ENCODE peak calls at places on chromosome 12, in four cellular contexts. One of them, this sample, is unnamed.

GRCh38 chr12:6773662-6774351 is 1.5 kb downstream of the LAG3 start:
- DNase-seq in brain microvascular endothelial cell: no peak
- DNase-seq in cardiac fibroblast: no peak
- DNase-seq in stomach: no peak
- DNase-seq in this sample: no peak

GRCh38 chr12:109737111-109737510 is 23.5 kb downstream of the FAM222A start:
- DNase-seq in cardiac fibroblast: no peak
- DNase-seq in stomach: peak; percentile 23
- DNase-seq in brain microvascular endothelial cell: no peak
- DNase-seq in this sample: no peak

GRCh38 chr12:106342397-106343212 is 14.9 kb upstream of the POLR3B start:
- DNase-seq in cardiac fibroblast: peak; percentile 81
- DNase-seq in brain microvascular endothelial cell: peak; percentile 59
- DNase-seq in stomach: peak; percentile 49
- DNase-seq in this sample: no peak

GRCh38 chr12:1830981-1831930 is 10.9 kb downstream of the LRTM2 start:
- DNase-seq in stomach: peak; percentile 93
- DNase-seq in cardiac fibroblast: peak; percentile 50
- DNase-seq in brain microvascular endothelial cell: peak; percentile 35
- DNase-seq in this sample: peak; percentile 87

GRCh38 chr12:110317921-110318320 is 36.9 kb downstream of the ATP2A2 start:
- DNase-seq in cardiac fibroblast: peak; percentile 82
- DNase-seq in brain microvascular endothelial cell: peak; percentile 39
- DNase-seq in stomach: no peak
- DNase-seq in this sample: no peak

GRCh38 chr12:113369391-113369790 is 11.0 kb downstream of the PLBD2 start:
- DNase-seq in brain microvascular endothelial cell: no peak
- DNase-seq in stomach: no peak
- DNase-seq in cardiac fibroblast: no peak
- DNase-seq in this sample: no peak

GRCh38 chr12:90978117-90978770 is 23.3 kb upstream of the CCER1 start:
- DNase-seq in stomach: no peak
- DNase-seq in brain microvascular endothelial cell: peak; percentile 28
- DNase-seq in cardiac fibroblast: peak; percentile 84
- DNase-seq in this sample: peak; percentile 39

GRCh38 chr12:4214912-4215861 is 58.4 kb upstream of the CCND2 start:
- DNase-seq in cardiac fibroblast: no peak
- DNase-seq in stomach: peak; percentile 44
- DNase-seq in brain microvascular endothelial cell: no peak
- DNase-seq in this sample: no peak

GRCh38 chr12:103560604-103561101 is 26.4 kb upstream of the STAB2 start:
- DNase-seq in cardiac fibroblast: peak; percentile 98
- DNase-seq in stomach: no peak
- DNase-seq in brain microvascular endothelial cell: peak; percentile 98
- DNase-seq in this sample: peak; percentile 26

GRCh38 chr12:8681129-8681902 is 16.5 kb upstream of the RIMKLB start:
- DNase-seq in brain microvascular endothelial cell: peak; percentile 62
- DNase-seq in stomach: no peak
- DNase-seq in cardiac fibroblast: peak; percentile 83
- DNase-seq in this sample: peak; percentile 36

GRCh38 chr12:121001060-121001459 is 15.2 kb downstream of the C12orf43 start:
- DNase-seq in stomach: no peak
- DNase-seq in cardiac fibroblast: no peak
- DNase-seq in brain microvascular endothelial cell: no peak
- DNase-seq in this sample: no peak

GRCh38 chr12:101697930-101698781 is 716 bp downstream of the CHPT1 start:
- DNase-seq in cardiac fibroblast: peak; percentile 47
- DNase-seq in stomach: peak; percentile 64
- DNase-seq in brain microvascular endothelial cell: peak; percentile 4
- DNase-seq in this sample: no peak

GRCh38 chr12:27682534-27682933 is 13.7 kb upstream of the REP15 start:
- DNase-seq in brain microvascular endothelial cell: peak; percentile 49
- DNase-seq in stomach: no peak
- DNase-seq in cardiac fibroblast: peak; percentile 66
- DNase-seq in this sample: no peak

GRCh38 chr12:32134144-32134888 is 27.7 kb downstream of the BICD1 start:
- DNase-seq in brain microvascular endothelial cell: peak; percentile 28
- DNase-seq in cardiac fibroblast: peak; percentile 78
- DNase-seq in stomach: no peak
- DNase-seq in this sample: no peak

GRCh38 chr12:80504389-80505153 is 60.5 kb downstream of the PTPRQ start:
- DNase-seq in cardiac fibroblast: peak; percentile 46
- DNase-seq in stomach: no peak
- DNase-seq in brain microvascular endothelial cell: no peak
- DNase-seq in this sample: no peak

DNA sequence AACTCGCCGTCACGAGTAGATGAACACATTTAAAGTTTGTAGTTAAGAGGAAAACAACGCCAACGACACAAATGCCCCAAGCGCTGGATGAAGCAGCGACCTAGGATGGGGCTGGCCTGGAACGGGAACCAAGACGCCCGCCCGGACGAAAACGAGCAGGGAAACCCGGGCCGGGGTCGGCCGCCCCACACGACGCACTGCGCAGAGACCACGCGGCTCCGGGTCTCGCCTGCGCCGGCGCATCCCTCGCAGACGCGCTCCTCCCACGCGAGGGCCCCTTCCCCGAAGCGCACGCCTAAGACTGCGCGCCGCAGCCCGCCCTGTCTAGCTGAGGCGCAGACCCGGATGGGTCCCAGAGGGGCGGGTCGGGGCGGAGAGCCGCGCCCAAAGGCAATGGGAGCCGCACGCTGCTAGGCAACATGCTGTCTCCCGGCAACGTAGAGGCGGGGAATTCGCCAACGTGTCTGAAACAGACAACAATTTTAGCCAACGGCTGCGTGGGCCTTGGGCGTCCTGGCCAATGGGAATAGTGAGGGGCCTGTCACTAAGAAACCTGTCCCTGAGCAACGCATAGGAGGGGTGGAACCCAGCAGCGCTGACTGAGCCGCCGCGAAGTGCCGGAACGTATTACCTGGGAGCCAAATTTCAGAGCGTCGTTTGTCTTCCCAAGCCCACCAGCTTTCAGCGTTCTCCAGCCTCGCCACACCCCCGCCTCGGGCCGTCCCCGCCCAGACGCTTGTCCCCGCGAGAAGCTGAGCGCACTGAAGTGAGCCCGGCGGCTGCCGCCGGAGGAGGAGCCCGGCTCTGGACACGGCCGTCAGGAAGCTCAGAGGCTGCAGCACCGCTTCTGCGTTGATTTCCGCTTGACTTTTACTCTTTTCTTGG is 21.0 kb upstream of the CHFR start:
- DNase-seq in cardiac fibroblast: peak; percentile 99
- DNase-seq in stomach: peak; percentile 87
- DNase-seq in brain microvascular endothelial cell: peak; percentile 97
- DNase-seq in this sample: peak; percentile 95
- H3K4me3 ChIP-seq in cardiac fibroblast: peak overlapping the region; percentile 77
- H3K4me3 ChIP-seq in stomach: peak overlapping the region; percentile 59
- H3K4me3 ChIP-seq in brain microvascular endothelial cell: peak overlapping the region; percentile 68
- H3K4me3 ChIP-seq in this sample: peak overlapping the region; percentile 57

GRCh38 chr12:57476993-57477709 is 2.5 kb downstream of the ARHGAP9 start:
- DNase-seq in cardiac fibroblast: no peak
- DNase-seq in brain microvascular endothelial cell: no peak
- DNase-seq in stomach: no peak
- DNase-seq in this sample: no peak
- H3K4me3 ChIP-seq in cardiac fibroblast: no peak overlapping the region
- H3K4me3 ChIP-seq in brain microvascular endothelial cell: no peak overlapping the region
- H3K4me3 ChIP-seq in stomach: peak overlapping the region; percentile 41
- H3K4me3 ChIP-seq in this sample: no peak overlapping the region

GRCh38 chr12:24078318-24078765 is 128.9 kb upstream of the SOX5 start:
- DNase-seq in brain microvascular endothelial cell: peak; percentile 36
- DNase-seq in stomach: no peak
- DNase-seq in cardiac fibroblast: peak; percentile 5
- DNase-seq in this sample: peak; percentile 86
- H3K4me3 ChIP-seq in brain microvascular endothelial cell: no peak overlapping the region
- H3K4me3 ChIP-seq in stomach: no peak overlapping the region
- H3K4me3 ChIP-seq in cardiac fibroblast: no peak overlapping the region
- H3K4me3 ChIP-seq in this sample: no peak overlapping the region

DNA sequence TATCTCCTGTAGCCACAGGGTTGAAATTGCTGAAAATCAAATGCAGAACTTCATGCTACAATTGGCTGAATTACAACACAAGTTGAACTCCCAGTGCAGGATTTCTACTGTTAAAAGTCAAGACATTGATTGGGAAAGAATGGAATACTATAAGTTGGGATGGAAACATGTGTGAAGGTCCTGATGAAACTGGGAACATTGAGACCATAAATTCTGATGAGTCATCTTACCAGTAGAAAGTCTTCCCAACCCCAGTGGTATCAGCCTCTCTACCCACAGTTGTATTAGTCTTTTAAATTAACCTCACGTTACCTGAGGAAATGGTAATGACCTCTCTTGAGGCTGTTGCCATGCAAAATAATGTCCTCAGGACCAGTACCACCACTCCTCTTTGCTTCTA is 27.4 kb upstream of the DYRK2 start:
- DNase-seq in brain microvascular endothelial cell: no peak
- DNase-seq in stomach: no peak
- DNase-seq in cardiac fibroblast: no peak
- DNase-seq in this sample: no peak
- H3K4me3 ChIP-seq in brain microvascular endothelial cell: no peak overlapping the region
- H3K4me3 ChIP-seq in stomach: no peak overlapping the region
- H3K4me3 ChIP-seq in cardiac fibroblast: no peak overlapping the region
- H3K4me3 ChIP-seq in this sample: no peak overlapping the region

GRCh38 chr12:76531056-76531455 is 28.5 kb downstream of the OSBPL8 start:
- DNase-seq in brain microvascular endothelial cell: no peak
- DNase-seq in stomach: no peak
- DNase-seq in cardiac fibroblast: no peak
- DNase-seq in this sample: no peak
- H3K4me3 ChIP-seq in brain microvascular endothelial cell: no peak overlapping the region
- H3K4me3 ChIP-seq in stomach: no peak overlapping the region
- H3K4me3 ChIP-seq in cardiac fibroblast: no peak overlapping the region
- H3K4me3 ChIP-seq in this sample: no peak overlapping the region

GRCh38 chr12:52870361-52871290 is 21.8 kb upstream of the KRT78 start:
- DNase-seq in cardiac fibroblast: peak; percentile 54
- DNase-seq in stomach: peak; percentile 81
- DNase-seq in brain microvascular endothelial cell: peak; percentile 34
- DNase-seq in this sample: peak; percentile 69
- H3K4me3 ChIP-seq in cardiac fibroblast: no peak overlapping the region
- H3K4me3 ChIP-seq in stomach: no peak overlapping the region
- H3K4me3 ChIP-seq in brain microvascular endothelial cell: no peak overlapping the region
- H3K4me3 ChIP-seq in this sample: no peak overlapping the region

GRCh38 chr12:47963340-47964040 is at the start of gene TMEM106C:
- DNase-seq in cardiac fibroblast: peak; percentile 89
- DNase-seq in brain microvascular endothelial cell: peak; percentile 76
- DNase-seq in stomach: peak; percentile 94
- DNase-seq in this sample: peak; percentile 97
- H3K4me3 ChIP-seq in cardiac fibroblast: peak within 1 kb of the TSS; percentile 86
- H3K4me3 ChIP-seq in brain microvascular endothelial cell: peak within 1 kb of the TSS; percentile 84
- H3K4me3 ChIP-seq in stomach: peak within 1 kb of the TSS; percentile 91
- H3K4me3 ChIP-seq in this sample: peak within 1 kb of the TSS; percentile 77